ENCODE peak calls at places on chromosomes 5 and 9, in four cellular contexts. Y is transverse colon, W is Peyer's patch, K is stomach. G is an unnamed sample.

GRCh38 chr5:78983601-78984000 is 1.5 kb downstream of the ARSB start:
- DNase-seq in K (no peak), W (no peak), Y (no peak), G (no peak)

GRCh38 chr5:54717870-54718269 is 200.3 kb downstream of the SNX18 start:
- DNase-seq in Y (no peak), K (no peak), W (no peak), G (no peak)

GRCh38 chr5:20972419-20972925 is 984.5 kb upstream of the CDH18 start:
- DNase-seq in W (no peak), Y (no peak), K (no peak), G (no peak)

GRCh38 chr9:108836319-108836718 is 19.5 kb downstream of the ACTL7B start:
- DNase-seq in Y (no peak), W (no peak), K (no peak), G (no peak)

GRCh38 chr9:37311938-37312730 is 110.4 kb upstream of the GRHPR start:
- DNase-seq in W (no peak), Y (no peak), K (no peak), G (no peak)

GRCh38 chr5:565782-566445 is 41.7 kb upstream of the SLC9A3 start:
- DNase-seq in W (peak), Y (no peak), K (no peak), G (no peak)

GRCh38 chr9:33289936-33290246 is 425 bp upstream of the NFX1 start:
- DNase-seq in K (no peak), Y (no peak), W (no peak), G (no peak)

GRCh38 chr5:136810198-136810823 is 445.0 kb upstream of the TRPC7 start:
- DNase-seq in W (no peak), K (no peak), Y (no peak), G (no peak)

GRCh38 chr9:84697494-84698114 is 28.1 kb downstream of the NTRK2 start:
- DNase-seq in Y (peak), W (peak), K (peak), G (peak)

GRCh38 chr9:124047106-124047716 is 35.6 kb downstream of the LHX2 start:
- DNase-seq in Y (no peak), W (no peak), K (no peak), G (no peak)

GRCh38 chr9:33447404-33448158 is at the start of gene AQP3:
- DNase-seq in W (peak), Y (peak), K (peak), G (peak)

GRCh38 chr5:40441733-40442132 is 238.0 kb upstream of the PTGER4 start:
- DNase-seq in K (no peak), W (peak), Y (peak), G (no peak)

GRCh38 chr5:73424489-73425102 is 24.0 kb downstream of the FOXD1 start:
- DNase-seq in W (no peak), K (no peak), Y (no peak), G (no peak)

GRCh38 chr5:148561712-148562365 is 92.5 kb downstream of the HTR4 start:
- DNase-seq in W (no peak), K (no peak), Y (peak), G (no peak)

GRCh38 chr5:130908186-130908585 is 256.9 kb downstream of the HINT1 start:
- DNase-seq in K (no peak), Y (no peak), W (no peak), G (no peak)

GRCh38 chr5:10215366-10215765 is 34.3 kb downstream of the ATPSCKMT start:
- DNase-seq in W (no peak), K (no peak), Y (no peak), G (no peak)

GRCh38 chr5:72379936-72380335 is 59.8 kb downstream of the PTCD2 start:
- DNase-seq in K (no peak), Y (no peak), W (no peak), G (no peak)

GRCh38 chr5:173240091-173241050 is 5.4 kb upstream of the NKX2-5 start:
- DNase-seq in Y (no peak), K (no peak), W (no peak), G (no peak)

GRCh38 chr5:73319036-73319435 is 129.5 kb downstream of the FOXD1 start:
- DNase-seq in Y (no peak), K (no peak), W (no peak), G (no peak)

GRCh38 chr5:134139891-134140469 is 25.5 kb downstream of the TCF7 start:
- DNase-seq in K (peak), Y (no peak), W (no peak), G (no peak)

GRCh38 chr5:93892481-93892880 is 151.1 kb upstream of the POU5F2 start:
- DNase-seq in Y (no peak), K (no peak), W (no peak), G (no peak)

GRCh38 chr5:78508231-78508765 is 140.3 kb downstream of the LHFPL2 start:
- DNase-seq in K (no peak), Y (no peak), W (no peak), G (no peak)

GRCh38 chr5:172973931-172974330 is 9.6 kb upstream of the ATP6V0E1 start:
- DNase-seq in W (no peak), Y (no peak), K (no peak), G (no peak)

GRCh38 chr5:179806250-179807045 is at the start of gene MGAT4B:
- DNase-seq in W (peak), K (peak), Y (peak), G (peak)
- TF ChIP-seq POLR2A in W (no peak), K (no peak), Y (peak), G (peak)

DNA sequence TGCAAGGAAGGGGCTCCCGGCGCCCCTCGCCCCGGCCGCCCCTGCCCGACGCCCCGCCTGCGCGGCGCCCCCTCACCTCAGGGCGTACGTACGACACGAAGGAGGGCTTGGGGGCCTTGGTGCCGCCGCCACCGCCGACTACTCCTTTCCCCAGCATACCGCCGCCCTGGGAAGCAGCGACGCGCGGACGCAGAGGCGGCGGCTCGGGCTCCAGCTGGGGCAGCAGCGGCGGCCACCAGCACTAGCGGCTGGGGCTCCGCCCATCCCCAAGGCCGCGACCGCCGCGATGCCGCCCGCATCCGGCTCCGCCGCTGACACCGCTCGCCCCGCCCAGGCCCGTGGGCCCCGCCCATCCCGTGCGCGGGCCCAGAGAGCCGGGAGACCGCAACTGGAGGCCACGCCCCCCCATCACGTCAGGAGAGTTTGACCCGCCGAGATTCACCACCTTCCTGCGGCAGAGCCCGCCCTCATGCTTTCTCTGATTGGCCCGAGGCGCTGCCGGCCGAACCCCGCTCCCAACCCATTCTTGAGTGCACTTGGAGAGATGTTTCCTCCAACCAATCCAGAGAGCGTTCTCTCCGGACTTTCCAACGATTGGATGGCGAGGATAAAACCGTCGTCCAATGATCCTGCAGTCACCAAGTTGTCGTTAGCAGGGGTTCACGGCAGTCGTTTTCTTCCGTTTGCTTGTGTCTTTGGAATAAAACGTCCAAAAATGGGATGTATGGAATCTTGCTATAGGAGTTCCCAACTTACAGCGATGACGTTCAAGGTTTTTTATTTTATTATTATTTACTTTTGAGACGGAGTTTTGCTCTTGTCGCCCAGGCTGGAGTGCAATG is at the start of gene MTMR12:
- DNase-seq in K (peak), W (peak), Y (peak), G (peak)
- TF ChIP-seq POLR2A in K (no peak), W (peak), Y (peak), G (peak)

DNA sequence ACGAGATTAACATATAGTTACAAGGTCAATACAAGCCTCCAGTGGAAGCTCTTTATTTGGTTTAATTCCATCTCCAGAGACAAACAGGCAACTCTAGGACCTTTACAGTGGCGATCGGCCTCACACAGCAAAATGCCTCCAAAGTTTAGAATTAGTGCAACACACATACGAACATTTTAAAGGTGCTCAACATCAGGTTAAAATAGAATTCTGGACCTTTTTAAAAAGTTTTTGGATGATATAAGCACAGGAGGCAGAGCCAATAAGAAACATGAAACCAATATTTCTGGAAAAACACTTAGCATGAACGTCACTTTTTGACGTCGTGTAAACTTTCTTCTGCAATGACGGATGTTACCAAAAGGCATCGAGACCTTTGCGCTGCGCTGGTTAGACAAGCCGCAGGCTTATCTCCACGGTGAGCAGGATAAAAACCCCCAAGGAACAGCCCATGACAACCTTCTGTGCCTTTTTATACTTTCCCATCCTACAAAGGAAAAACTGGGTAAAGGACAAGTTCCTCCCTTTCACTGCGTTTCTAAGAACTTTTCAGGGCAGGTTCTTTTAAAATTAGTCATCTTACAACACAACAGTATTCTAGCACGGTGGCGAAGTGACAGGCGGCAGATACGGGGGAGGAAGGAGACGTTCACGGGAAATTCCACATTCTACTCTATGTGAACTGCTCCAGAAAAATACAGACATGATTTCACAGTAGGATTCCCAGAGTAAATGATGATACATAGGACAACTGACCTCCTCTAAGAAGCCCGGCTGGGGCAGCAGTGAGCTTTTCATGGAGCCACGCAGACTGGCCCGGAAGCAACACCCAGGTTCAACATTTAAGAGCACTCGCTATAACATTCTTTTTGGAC is 52.2 kb downstream of the USP20 start:
- DNase-seq in K (no peak), Y (peak), W (no peak), G (no peak)
- TF ChIP-seq POLR2A in K (no peak), Y (peak), W (peak), G (no peak)

GRCh38 chr9:136675477-136676296 is 11.6 kb downstream of the AGPAT2 start:
- DNase-seq in K (no peak), W (peak), Y (no peak), G (no peak)

GRCh38 chr9:136678034-136678433 is 9.2 kb downstream of the AGPAT2 start:
- DNase-seq in K (no peak), W (no peak), Y (no peak), G (no peak)

GRCh38 chr9:136676920-136677686 is 10.2 kb downstream of the AGPAT2 start:
- DNase-seq in Y (no peak), K (no peak), W (no peak), G (no peak)

GRCh38 chr9:136674786-136675349 is 12.2 kb downstream of the EGFL7 start:
- DNase-seq in W (peak), K (peak), Y (peak), G (no peak)

DNA sequence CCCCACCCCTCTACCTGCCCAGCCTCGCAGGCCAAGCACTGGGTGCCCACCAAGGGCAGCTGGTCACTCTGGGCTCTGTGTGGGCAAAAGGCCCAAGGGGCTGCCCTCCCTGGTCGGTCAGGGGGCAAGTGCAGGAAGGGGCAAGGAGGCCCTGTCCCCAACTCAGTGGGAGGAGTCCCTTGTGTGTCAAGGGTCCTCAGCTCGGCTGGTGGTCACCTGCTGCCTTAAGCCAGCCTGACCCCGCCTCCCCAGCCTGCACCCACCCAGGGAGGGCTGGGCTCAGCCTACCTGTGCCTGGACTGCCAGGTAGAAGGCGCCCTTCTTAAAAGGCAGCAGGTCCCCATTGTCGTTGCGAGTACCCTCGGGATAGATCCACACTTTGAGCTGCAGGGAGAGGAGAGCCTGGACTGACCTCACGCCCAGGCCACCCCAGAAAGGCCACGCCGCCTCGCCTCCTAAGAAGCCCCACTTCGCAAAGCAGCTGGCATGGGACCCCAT is 10.9 kb downstream of the AGPAT2 start:
- DNase-seq in W (no peak), K (no peak), Y (no peak), G (no peak)
- TF ChIP-seq POLR2A in W (no peak), K (no peak), Y (no peak), G (no peak)

GRCh38 chr9:100914266-100914665 is 114.3 kb upstream of the PLPPR1 start:
- DNase-seq in K (no peak), Y (no peak), W (no peak), G (no peak)

GRCh38 chr9:100919526-100919925 is 109.0 kb upstream of the PLPPR1 start:
- DNase-seq in K (no peak), W (no peak), Y (no peak), G (no peak)
- TF ChIP-seq POLR2A in K (no peak), W (no peak), Y (no peak), G (no peak)